ENCODE peak calls at places on chromosome 5, in nine cellular contexts. J is adrenal gland, Z is astrocyte of the spinal cord, B is lower leg skin, I is epithelial cell of esophagus, W is fibroblast of mammary gland, F is heart right ventricle, E is fibroblast of the aortic adventitia, Y is HFF-Myc. G is an unnamed sample.

GRCh38 chr5:104179057-104179456 is 616.5 kb upstream of the NUDT12 start:
- DNase-seq in E (peak), F (peak), B (no peak), J (peak), I (peak), W (peak), Y (no peak), Z (peak), G (peak)

GRCh38 chr5:42366051-42366450 is 57.2 kb upstream of the GHR start:
- DNase-seq in Z (no peak), Y (no peak), I (peak), F (no peak), J (no peak), E (no peak), B (no peak), W (no peak), G (no peak)

GRCh38 chr5:143108498-143109128 is 294.9 kb downstream of the NR3C1 start:
- DNase-seq in J (peak), B (no peak), Z (no peak), Y (no peak), I (no peak), W (no peak), E (no peak), F (peak), G (no peak)

GRCh38 chr5:93299596-93300308 is 281.3 kb downstream of the NR2F1-AS1 start:
- DNase-seq in B (no peak), Y (no peak), Z (peak), W (no peak), F (no peak), E (no peak), I (no peak), J (no peak), G (peak)

GRCh38 chr5:79378510-79379186 is 135.3 kb downstream of the HOMER1 start:
- DNase-seq in B (no peak), Z (no peak), I (no peak), F (peak), E (no peak), W (no peak), Y (no peak), J (no peak), G (no peak)

GRCh38 chr5:134551891-134552290 is 26.4 kb downstream of the JADE2 start:
- DNase-seq in Y (no peak), I (peak), B (no peak), E (no peak), Z (peak), W (no peak), J (no peak), F (no peak), G (peak)

GRCh38 chr5:97101189-97101910 is 41.1 kb downstream of the LIX1 start:
- DNase-seq in F (no peak), B (no peak), J (no peak), W (no peak), Z (peak), I (no peak), E (no peak), Y (no peak), G (peak)

GRCh38 chr5:34412769-34413168 is 243.4 kb upstream of the RAI14 start:
- DNase-seq in E (peak), Z (peak), Y (no peak), F (no peak), I (no peak), W (no peak), J (no peak), B (no peak), G (peak)

GRCh38 chr5:117266237-117266725 is 691.7 kb upstream of the SEMA6A start:
- DNase-seq in W (peak), F (no peak), E (no peak), Z (peak), I (peak), Y (no peak), B (no peak), J (peak), G (peak)

GRCh38 chr5:110362252-110362651 is 364.2 kb downstream of the TMEM232 start:
- DNase-seq in Z (no peak), W (no peak), Y (no peak), E (no peak), J (no peak), B (no peak), F (no peak), I (no peak), G (no peak)

GRCh38 chr5:61330341-61330878 is 1.6 kb upstream of the ZSWIM6 start:
- DNase-seq in F (peak), Z (peak), B (no peak), J (peak), W (peak), E (peak), I (peak), Y (no peak), G (peak)

GRCh38 chr5:119036101-119036762 is 34.7 kb upstream of the DMXL1 start:
- DNase-seq in B (no peak), Z (peak), E (peak), Y (peak), J (no peak), F (no peak), I (peak), W (peak), G (peak)

GRCh38 chr5:27015758-27016157 is 22.6 kb downstream of the CDH9 start:
- DNase-seq in I (peak), Z (no peak), Y (no peak), W (no peak), E (no peak), F (no peak), J (no peak), B (no peak), G (no peak)

GRCh38 chr5:122182491-122182921 is 53.2 kb downstream of the ZNF474 start:
- DNase-seq in E (peak), Z (peak), Y (no peak), W (peak), F (peak), B (peak), J (no peak), I (peak), G (peak)

GRCh38 chr5:54415896-54416640 is 39.4 kb upstream of the HSPB3 start:
- DNase-seq in Z (no peak), F (no peak), B (no peak), E (peak), W (no peak), I (peak), Y (no peak), J (no peak), G (no peak)

GRCh38 chr5:7779019-7779662 is 71.8 kb downstream of the CFAP90 start:
- DNase-seq in B (no peak), Z (no peak), E (no peak), I (no peak), F (no peak), W (no peak), J (no peak), Y (no peak), G (peak)

GRCh38 chr5:132019857-132020555 is 8.5 kb upstream of the ACSL6 start:
- DNase-seq in B (peak), I (no peak), Y (no peak), J (no peak), W (no peak), Z (no peak), E (no peak), F (no peak), G (no peak)

GRCh38 chr5:172868924-172869565 is 35.0 kb downstream of the ERGIC1 start:
- DNase-seq in I (peak), Y (no peak), B (peak), E (peak), F (peak), J (peak), Z (peak), W (peak), G (peak)

GRCh38 chr5:316210-317085 is 5.1 kb upstream of the AHRR start:
- DNase-seq in B (no peak), J (no peak), I (peak), W (no peak), F (no peak), Z (no peak), E (no peak), Y (no peak), G (no peak)

GRCh38 chr5:141431286-141431685 is 979 bp downstream of the PCDHGA12 start:
- DNase-seq in F (no peak), J (no peak), I (no peak), W (peak), Z (peak), E (peak), B (no peak), Y (no peak), G (peak)

GRCh38 chr5:57383093-57383861 is 99.3 kb downstream of the ACTBL2 start:
- DNase-seq in J (peak), Z (peak), B (no peak), Y (peak), E (peak), I (peak), F (peak), W (peak), G (peak)

GRCh38 chr5:107736608-107737007 is 65.9 kb upstream of the EFNA5 start:
- DNase-seq in B (no peak), E (peak), Y (no peak), F (no peak), W (peak), I (no peak), J (no peak), Z (peak), G (peak)

GRCh38 chr5:71891856-71892255 is 172.8 kb downstream of the CARTPT start:
- DNase-seq in Y (no peak), Z (no peak), E (peak), B (peak), I (peak), J (no peak), F (peak), W (no peak), G (peak)

GRCh38 chr5:82564963-82565362 is 286.8 kb upstream of the RPS23 start:
- DNase-seq in B (no peak), Y (no peak), I (peak), J (no peak), Z (no peak), W (no peak), F (no peak), E (no peak), G (no peak)

GRCh38 chr5:176413255-176413565 is 3.1 kb downstream of the CLTB start:
- DNase-seq in J (peak), I (peak), F (no peak), W (peak), Z (no peak), Y (no peak), B (no peak), E (peak), G (no peak)

GRCh38 chr5:125058185-125058826 is 311.9 kb upstream of the ZNF608 start:
- DNase-seq in Y (no peak), E (peak), J (no peak), Z (peak), I (no peak), F (no peak), B (no peak), W (peak), G (no peak)

GRCh38 chr5:119288364-119289047 is 67.3 kb upstream of the TNFAIP8 start:
- DNase-seq in Z (no peak), B (no peak), Y (no peak), I (peak), F (no peak), E (peak), W (no peak), J (no peak), G (peak)

GRCh38 chr5:175035882-175036533 is 311.6 kb downstream of the MSX2 start:
- DNase-seq in E (no peak), Y (no peak), F (no peak), I (no peak), Z (no peak), J (no peak), W (no peak), B (no peak), G (no peak)

GRCh38 chr5:158175664-158176507 is 316.9 kb upstream of the CLINT1 start:
- DNase-seq in W (no peak), F (peak), Z (no peak), Y (no peak), I (no peak), J (no peak), B (no peak), E (no peak), G (no peak)

GRCh38 chr5:74314906-74315305 is 325.6 kb downstream of the ENC1 start:
- DNase-seq in F (no peak), I (peak), W (no peak), J (no peak), Z (no peak), E (no peak), B (no peak), Y (no peak), G (no peak)

DNA sequence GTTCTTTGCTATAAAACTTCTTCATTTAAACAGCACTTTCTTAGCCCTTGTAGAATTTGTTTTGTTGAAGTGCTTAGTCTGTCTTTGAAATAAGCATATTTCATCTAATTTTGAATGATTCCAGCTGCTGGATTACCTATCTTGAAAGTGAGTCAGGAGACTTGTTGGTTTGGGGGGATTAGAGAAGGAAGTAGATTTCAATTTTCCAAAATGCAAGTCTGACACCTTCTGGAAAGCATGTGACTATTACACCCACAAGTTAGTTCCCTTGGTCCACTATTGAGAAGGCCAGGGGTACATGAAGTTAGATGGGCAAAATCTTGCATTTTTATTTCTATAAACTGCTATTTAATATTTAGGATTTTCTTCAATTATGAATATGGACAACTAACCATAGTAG is 96.4 kb upstream of the RANBP3L start:
- DNase-seq in E (peak), I (peak), B (no peak), F (no peak), J (no peak), Z (peak), Y (no peak), W (peak), G (peak)
- TF ChIP-seq CTCF in E (peak), I (peak), B (no peak), F (peak), J (peak), Z (peak), Y (peak), W (peak), G (peak)

GRCh38 chr5:178234753-178235599 is 2.4 kb upstream of the PHYKPL start:
- DNase-seq in E (peak), J (peak), I (peak), F (peak), Z (peak), B (peak), Y (no peak), W (peak), G (peak)
- TF ChIP-seq CTCF in E (peak), J (peak), I (peak), F (peak), Z (peak), B (peak), Y (peak), W (peak), G (peak)

DNA sequence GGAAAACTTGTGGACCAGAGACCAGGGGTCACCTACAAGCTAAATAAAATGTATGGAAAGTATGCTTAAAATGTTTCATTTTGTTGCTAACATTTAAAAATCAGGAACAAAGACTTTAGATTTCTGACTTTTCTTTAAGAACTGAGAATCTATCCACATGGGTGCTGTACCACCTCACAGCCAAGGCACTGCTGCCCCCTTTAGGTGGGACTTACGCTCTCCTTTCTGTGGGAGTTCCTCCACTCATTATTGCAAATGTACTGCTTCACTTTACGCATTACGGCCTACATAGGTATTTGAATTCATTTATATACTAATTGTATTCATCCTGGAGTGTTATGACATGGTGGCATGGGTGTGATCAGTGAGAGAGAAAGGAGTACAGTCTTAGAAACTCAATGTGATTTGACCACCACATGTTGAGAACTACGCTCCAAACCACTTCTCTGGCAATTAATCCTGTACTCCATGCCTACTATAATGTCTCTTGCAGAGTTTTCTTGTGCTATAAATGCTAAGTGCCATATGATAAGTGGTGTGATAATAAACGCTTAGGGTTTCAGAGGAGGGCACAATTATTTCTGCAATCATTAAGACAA is 24.7 kb upstream of the CETN3 start:
- DNase-seq in B (no peak), I (peak), E (peak), Y (no peak), W (peak), F (no peak), Z (peak), J (peak), G (peak)
- TF ChIP-seq CTCF in B (no peak), I (peak), E (peak), Y (peak), W (peak), F (peak), Z (peak), J (peak), G (peak)

DNA sequence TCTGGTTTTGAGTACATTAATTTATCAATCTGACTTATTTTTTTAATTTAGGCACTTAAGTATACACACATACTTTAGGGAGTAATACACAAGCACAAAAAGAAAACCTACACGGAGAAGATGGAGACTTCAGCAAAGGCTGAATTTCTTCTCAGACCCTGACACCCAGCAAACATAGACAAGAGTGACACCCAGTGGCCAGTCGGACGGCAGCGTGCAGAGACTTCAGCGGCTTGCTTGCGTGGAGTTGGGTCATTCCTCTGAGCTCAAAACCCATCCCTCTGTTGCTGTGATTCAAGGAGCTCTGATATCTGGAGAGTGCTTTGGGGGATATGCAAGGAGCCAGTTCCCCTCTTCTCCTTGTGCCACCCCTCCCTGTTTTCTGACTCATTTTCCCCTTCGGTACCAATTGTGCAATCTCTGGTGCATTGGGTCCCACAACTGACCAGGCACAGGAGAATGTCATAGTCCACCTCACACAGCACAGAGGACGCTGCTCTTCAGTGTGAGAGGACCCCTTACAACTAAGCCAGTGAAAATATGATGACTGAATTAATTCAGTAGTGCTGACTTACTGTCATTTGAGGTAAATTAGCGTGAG is 27.5 kb downstream of the SH3TC2 start:
- DNase-seq in Z (peak), W (peak), E (peak), J (peak), I (peak), B (peak), F (peak), Y (peak), G (peak)
- TF ChIP-seq CTCF in Z (peak), W (peak), E (peak), J (peak), I (peak), B (peak), F (peak), Y (peak), G (peak)

GRCh38 chr5:171365351-171365750 is 22.3 kb upstream of the NPM1 start:
- DNase-seq in B (no peak), Z (peak), F (no peak), E (peak), I (no peak), J (no peak), W (peak), Y (no peak), G (no peak)
- TF ChIP-seq CTCF in B (no peak), Z (peak), F (peak), E (peak), I (no peak), J (no peak), W (peak), Y (peak), G (no peak)

GRCh38 chr5:1523793-1524480 is at the start of gene LPCAT1:
- DNase-seq in F (peak), E (peak), I (peak), J (peak), W (peak), Y (no peak), B (no peak), Z (peak), G (peak)
- TF ChIP-seq CTCF in F (peak), E (peak), I (no peak), J (peak), W (no peak), Y (no peak), B (no peak), Z (peak), G (no peak)

G was measured in fibroblast of lung.